ENCODE peak calls at places on chromosome 15, in five cellular contexts. I is CD8-positive, alpha-beta memory T cell; Q is A549; J is left ventricle myocardium inferior; E is H9. Y is an unnamed sample. For H3K4me1, the result is how much of the 10 kb centered on the place peaks cover.

GRCh38 chr15:42608110-42608531 is 32.7 kb downstream of the STARD9 start:
- DNase-seq in I (peak), Q (no peak), J (no peak), E (no peak), Y (no peak)

GRCh38 chr15:67785431-67785830 is 39.9 kb upstream of the SKOR1 start:
- DNase-seq in I (no peak), Q (no peak), J (no peak), E (no peak), Y (no peak)

GRCh38 chr15:54840999-54841398 is 355.7 kb downstream of the RSL24D1 start:
- DNase-seq in I (no peak), Q (no peak), J (no peak), E (peak), Y (no peak)

GRCh38 chr15:71141572-71141971 is 26.3 kb downstream of the THSD4 start:
- DNase-seq in I (no peak), Q (no peak), J (no peak), E (no peak), Y (no peak)

GRCh38 chr15:31867536-31868442 is 162.5 kb upstream of the CHRNA7 start:
- DNase-seq in I (peak), Q (peak), J (peak), E (peak), Y (peak)

GRCh38 chr15:25901841-25902610 is 38.9 kb upstream of the ATP10A start:
- DNase-seq in I (no peak), Q (no peak), J (no peak), E (no peak), Y (no peak)

GRCh38 chr15:24856397-24857093 is 98.2 kb upstream of the SNRPN start:
- DNase-seq in I (no peak), Q (no peak), J (peak), E (peak), Y (peak)

GRCh38 chr15:92112180-92112579 is 258.7 kb downstream of the SLCO3A1 start:
- DNase-seq in I (no peak), Q (no peak), J (no peak), E (no peak), Y (no peak)

GRCh38 chr15:65171428-65171827 is 13.7 kb downstream of the CLPX start:
- DNase-seq in I (no peak), Q (no peak), J (no peak), E (no peak), Y (no peak)

GRCh38 chr15:63041982-63042878 is at the start of gene TPM1:
- DNase-seq in I (no peak), Q (peak), J (peak), E (peak), Y (peak)

GRCh38 chr15:43190178-43190577 is 5.0 kb downstream of the CCNDBP1 start:
- DNase-seq in I (no peak), Q (no peak), J (peak), E (no peak), Y (peak)

GRCh38 chr15:25242957-25243799 is 195.6 kb downstream of the UBE3A start:
- DNase-seq in I (no peak), Q (no peak), J (peak), E (peak), Y (peak)

GRCh38 chr15:34721157-34721801 is 33.5 kb downstream of the GJD2 start:
- DNase-seq in I (no peak), Q (no peak), J (no peak), E (no peak), Y (no peak)

GRCh38 chr15:34724486-34724885 is 30.3 kb downstream of the GJD2 start:
- DNase-seq in I (no peak), Q (no peak), J (no peak), E (no peak), Y (no peak)

GRCh38 chr15:34719051-34719882 is 35.5 kb downstream of the GJD2 start:
- DNase-seq in I (no peak), Q (no peak), J (no peak), E (no peak), Y (no peak)

GRCh38 chr15:34719883-34720148 is 35.0 kb downstream of the GJD2 start:
- DNase-seq in I (no peak), Q (no peak), J (no peak), E (no peak), Y (no peak)

GRCh38 chr15:34721802-34722795 is 32.7 kb downstream of the GJD2 start:
- DNase-seq in I (no peak), Q (peak), J (peak), E (peak), Y (peak)
- H3K4me1 ChIP-seq in I (under half), Q (under half), J (half or more), E (under half), Y (under half)

GRCh38 chr15:51876169-51876568 is 46.7 kb downstream of the TMOD3 start:
- DNase-seq in I (no peak), Q (no peak), J (no peak), E (no peak), Y (no peak)
- H3K4me1 ChIP-seq in I (under half), Q (half or more), J (half or more), E (under half), Y (under half)

DNA sequence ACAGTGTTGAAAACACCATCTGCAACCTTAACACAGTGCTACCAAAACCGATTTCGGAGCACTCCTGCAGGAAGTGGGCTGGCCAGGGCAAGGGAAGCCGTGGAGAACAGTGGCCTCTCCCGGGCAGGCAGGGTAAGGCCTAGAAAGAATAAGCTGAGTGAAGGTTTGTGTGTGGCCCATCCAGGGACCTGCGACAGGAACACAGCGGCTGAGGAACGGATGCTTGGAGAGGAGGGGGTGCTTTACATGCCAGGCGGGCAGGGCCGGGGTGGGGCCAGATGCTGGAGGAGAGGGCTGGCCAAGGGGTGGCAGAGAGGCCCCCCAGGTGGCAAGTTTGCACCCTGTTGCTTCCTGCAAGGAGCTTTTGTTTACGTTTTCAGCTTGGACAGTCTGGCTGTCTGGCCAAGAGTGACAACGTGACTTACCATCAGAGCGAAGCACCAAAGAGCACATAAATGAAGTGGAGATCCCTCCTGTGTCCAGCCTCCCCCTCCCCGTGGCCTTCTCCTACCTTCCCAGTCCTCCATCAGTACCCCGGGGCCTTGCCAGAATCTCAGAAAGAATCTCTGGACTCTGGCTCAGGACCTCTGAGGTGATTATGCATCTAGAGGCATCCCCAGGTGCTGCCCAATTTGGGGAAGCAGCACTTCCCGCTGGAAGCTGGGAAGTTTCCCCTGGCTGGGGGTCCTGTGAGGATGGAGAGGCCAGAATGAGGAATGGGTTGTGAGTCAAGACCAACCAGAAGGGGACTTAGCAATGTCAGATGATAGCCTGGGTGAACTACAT is 156.4 kb downstream of the PGPEP1L start:
- DNase-seq in I (peak), Q (peak), J (peak), E (peak), Y (peak)
- H3K4me1 ChIP-seq in I (under half), Q (half or more), J (half or more), E (under half), Y (under half)

DNA sequence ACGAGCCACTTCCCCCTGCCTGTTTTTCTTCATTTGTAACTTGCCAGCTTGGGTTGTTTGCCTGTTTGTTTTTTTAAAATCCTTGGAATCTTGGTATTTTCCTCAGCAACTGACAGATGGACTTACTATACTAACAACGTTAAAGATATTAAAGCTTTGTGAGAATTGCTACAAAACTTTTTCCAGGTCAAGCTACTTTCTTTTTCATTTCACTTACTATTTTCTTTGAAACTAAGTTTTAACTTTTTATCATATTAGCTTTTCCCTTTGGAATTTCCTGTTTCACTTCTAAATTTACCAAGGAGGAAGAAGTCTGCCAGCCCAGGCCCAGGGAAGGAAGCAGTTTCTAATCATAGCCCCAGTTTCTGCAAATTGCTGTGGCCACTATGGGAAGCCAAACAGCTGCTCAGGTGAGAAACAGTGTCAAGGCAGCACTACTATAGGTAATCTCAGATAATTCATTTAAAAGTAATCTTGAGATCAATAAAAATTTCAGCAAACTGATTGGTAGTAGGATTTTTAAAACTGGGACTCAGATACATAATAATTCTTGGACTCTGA is 18.4 kb downstream of the CYFIP1 start:
- DNase-seq in I (no peak), Q (no peak), J (no peak), E (no peak), Y (no peak)
- H3K4me1 ChIP-seq in I (under half), Q (under half), J (half or more), E (under half), Y (under half)

DNA sequence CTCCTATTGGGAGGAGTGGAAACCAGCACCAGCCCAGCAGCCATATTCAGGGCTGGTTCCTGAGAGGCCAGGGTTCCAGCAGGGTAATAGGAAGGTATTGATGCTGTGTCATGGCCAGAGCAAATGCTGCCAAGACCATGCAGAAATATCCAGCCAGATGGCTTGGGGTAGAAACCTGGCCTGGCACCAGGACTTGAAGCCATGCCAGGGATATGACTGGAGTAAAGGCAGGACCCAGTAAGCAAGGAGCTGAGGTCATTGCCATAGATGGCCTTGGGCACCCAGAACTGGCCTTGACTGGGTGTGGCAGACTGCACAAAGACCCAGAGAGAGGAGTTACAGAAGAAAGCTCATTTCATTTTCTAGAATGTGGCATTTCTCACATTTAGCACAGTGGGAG is 257.6 kb upstream of the GOLGA6L4 start:
- DNase-seq in I (no peak), Q (no peak), J (no peak), E (no peak), Y (no peak)
- H3K4me1 ChIP-seq in I (under half), Q (under half), J (under half), E (under half), Y (under half)

DNA sequence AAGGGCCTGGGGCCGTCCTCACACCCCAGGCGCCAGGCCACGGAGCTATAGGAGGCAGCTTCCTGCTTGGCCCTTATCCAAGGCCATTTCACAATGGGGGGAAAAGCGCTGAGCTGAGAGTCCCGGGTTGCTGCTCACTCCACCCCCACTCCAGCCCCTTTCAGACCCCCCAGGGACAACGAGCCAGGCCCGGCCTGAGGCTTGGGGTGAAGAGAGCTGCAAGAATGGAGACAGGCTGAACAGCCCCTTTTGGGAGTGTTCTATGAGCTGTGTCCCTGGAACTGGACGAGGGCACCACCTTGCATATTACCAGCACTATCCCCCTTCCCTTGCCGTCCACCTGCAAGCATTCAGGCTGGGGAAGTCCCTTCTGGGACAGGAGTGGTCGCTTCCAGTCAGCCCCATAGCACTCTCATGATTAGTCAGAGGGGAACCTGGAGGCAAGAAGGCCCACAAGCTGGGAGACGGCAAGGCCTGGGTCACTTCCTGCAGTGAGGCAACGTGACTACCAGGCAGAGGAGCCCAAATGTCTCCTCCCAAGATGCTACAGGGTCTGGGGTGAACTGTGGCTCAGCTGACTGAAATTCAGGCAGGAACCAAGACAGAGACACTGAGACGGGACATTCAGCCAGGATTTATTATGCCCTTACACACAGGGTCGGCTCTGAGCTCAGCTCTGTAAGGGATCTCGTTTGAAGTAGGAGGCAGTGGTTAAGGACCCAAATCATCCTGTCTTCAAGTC is 8.6 kb upstream of the SRP14 start:
- DNase-seq in I (peak), Q (no peak), J (peak), E (no peak), Y (no peak)
- H3K4me1 ChIP-seq in I (half or more), Q (under half), J (half or more), E (under half), Y (under half)

GRCh38 chr15:59353994-59354951 is 18.4 kb downstream of the MYO1E start:
- DNase-seq in I (no peak), Q (no peak), J (no peak), E (peak), Y (no peak)
- H3K4me1 ChIP-seq in I (under half), Q (half or more), J (half or more), E (under half), Y (under half)

GRCh38 chr15:77623878-77624524 is 8.7 kb downstream of the LINGO1 start:
- DNase-seq in I (no peak), Q (no peak), J (no peak), E (no peak), Y (no peak)

GRCh38 chr15:77623008-77623877 is 9.5 kb downstream of the LINGO1 start:
- DNase-seq in I (no peak), Q (no peak), J (no peak), E (no peak), Y (no peak)

GRCh38 chr15:77625376-77625775 is 7.3 kb downstream of the LINGO1 start:
- DNase-seq in I (no peak), Q (no peak), J (no peak), E (no peak), Y (no peak)

GRCh38 chr15:77626002-77626401 is 6.7 kb downstream of the LINGO1 start:
- DNase-seq in I (no peak), Q (no peak), J (no peak), E (no peak), Y (no peak)

DNA sequence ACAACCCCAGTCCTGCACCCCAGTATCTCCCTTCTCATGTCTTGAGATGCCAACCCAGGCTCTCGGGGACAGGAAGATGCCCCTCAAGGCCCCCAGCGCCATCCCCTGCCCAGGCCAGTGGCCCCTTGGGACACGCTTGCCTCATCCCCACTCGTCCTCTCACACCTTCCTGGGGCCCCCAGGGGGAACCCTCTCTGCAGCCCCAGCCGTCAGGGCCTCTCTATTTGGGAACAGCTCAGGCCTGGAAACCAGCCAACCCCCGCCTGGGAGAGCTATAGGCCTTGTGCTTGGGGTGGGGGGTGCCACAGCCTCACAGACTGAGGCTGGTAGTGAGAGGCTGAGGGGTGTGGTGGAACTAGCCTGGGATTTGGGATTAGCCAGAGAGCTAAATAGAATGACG is 7.8 kb downstream of the LINGO1 start:
- DNase-seq in I (no peak), Q (no peak), J (no peak), E (no peak), Y (no peak)
- H3K4me1 ChIP-seq in I (under half), Q (under half), J (under half), E (under half), Y (under half)

DNA sequence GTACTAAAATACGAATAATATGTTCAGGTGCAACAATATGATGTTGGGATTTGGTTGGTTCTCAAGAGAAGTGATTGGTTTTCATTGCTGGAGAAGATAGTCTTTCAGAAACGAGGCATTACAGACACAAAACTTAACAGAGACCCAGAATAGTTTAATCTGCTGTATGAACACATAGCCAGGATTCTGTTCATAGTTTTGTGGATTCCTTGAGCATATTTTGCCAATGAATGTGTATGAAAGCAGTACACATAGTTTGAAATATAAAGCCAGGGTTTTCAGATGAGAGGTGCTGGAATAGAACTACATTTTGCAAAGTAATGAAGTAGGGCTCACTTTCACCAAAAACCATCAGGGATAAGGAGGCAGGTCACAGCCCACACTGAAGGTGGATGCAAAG is 5.7 kb upstream of the MCTP2 start:
- DNase-seq in I (no peak), Q (no peak), J (no peak), E (no peak), Y (no peak)
- H3K4me1 ChIP-seq in I (under half), Q (under half), J (under half), E (under half), Y (under half)

DNA sequence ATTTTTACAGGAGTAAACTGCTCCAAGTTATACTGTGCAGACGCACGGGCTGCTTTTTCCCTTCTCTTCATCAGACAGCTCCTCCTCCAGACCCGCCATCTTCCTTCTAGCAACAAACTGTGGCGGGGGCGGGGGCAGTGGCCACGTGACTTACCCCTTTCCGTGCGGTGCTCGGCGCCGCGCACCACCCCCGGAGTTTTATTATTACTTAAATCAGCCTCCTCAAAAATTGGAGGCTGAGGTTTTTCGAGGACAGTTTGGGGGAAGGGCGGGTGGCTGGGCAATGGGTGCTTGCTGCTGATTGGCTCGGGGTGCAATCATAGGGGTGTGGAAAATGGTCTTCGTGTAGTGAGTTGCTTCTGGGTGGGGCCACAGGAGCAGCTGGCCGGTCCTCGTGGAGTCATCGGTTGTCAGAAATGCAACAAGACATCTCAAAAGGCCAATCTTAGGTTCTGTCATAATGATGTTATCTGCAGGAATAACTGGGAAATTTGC is 77.1 kb upstream of the MFGE8 start:
- DNase-seq in I (no peak), Q (no peak), J (no peak), E (no peak), Y (peak)
- H3K4me1 ChIP-seq in I (under half), Q (half or more), J (under half), E (under half), Y (under half)